ENCODE peak calls at places on chromosomes 11 and 22, in ten cellular contexts. W is GM10248, Y is foreskin keratinocyte, P is upper lobe of left lung, T is brain microvascular endothelial cell, N is cardiac fibroblast, R is GM13976, S is retinal pigment epithelial cell, O is AG09309, J is lower leg skin. X is an unnamed sample.

GRCh38 chr11:20308601-20309000 is 54.9 kb upstream of the HTATIP2 start:
- DNase-seq in W (no peak), Y (no peak), P (no peak), T (no peak), N (no peak), R (no peak), S (no peak), O (no peak), J (no peak), X (no peak)

GRCh38 chr22:45842141-45842831 is 134.7 kb downstream of the WNT7B start:
- DNase-seq in W (no peak), Y (peak), P (no peak), T (no peak), N (peak), R (no peak), S (peak), O (peak), J (no peak), X (peak)

GRCh38 chr22:28582806-28583205 is 96.8 kb downstream of the TTC28 start:
- DNase-seq in W (no peak), Y (no peak), P (no peak), T (peak), N (peak), R (no peak), S (no peak), O (peak), J (no peak), X (peak)

GRCh38 chr11:96761451-96761850 is 371.6 kb downstream of the JRKL start:
- DNase-seq in W (no peak), Y (peak), P (no peak), T (no peak), N (no peak), R (no peak), S (no peak), O (no peak), J (no peak), X (no peak)

GRCh38 chr11:43359432-43359818 is 705 bp downstream of the TTC17 start:
- DNase-seq in W (peak), Y (peak), P (no peak), T (peak), N (peak), R (peak), S (no peak), O (no peak), J (no peak), X (peak)

GRCh38 chr22:19807161-19807913 is 46.8 kb downstream of the TBX1 start:
- DNase-seq in W (no peak), Y (no peak), P (peak), T (no peak), N (no peak), R (no peak), S (no peak), O (no peak), J (peak), X (no peak)

GRCh38 chr11:92670293-92670890 is 299.1 kb upstream of the MTNR1B start:
- DNase-seq in W (no peak), Y (no peak), P (no peak), T (no peak), N (no peak), R (no peak), S (no peak), O (no peak), J (no peak), X (no peak)

GRCh38 chr22:22424956-22425355 is 83.6 kb downstream of the ZNF280B start:
- DNase-seq in W (no peak), Y (no peak), P (no peak), T (no peak), N (no peak), R (no peak), S (no peak), O (no peak), J (no peak), X (no peak)

GRCh38 chr11:19359425-19360000 is 118.8 kb upstream of the E2F8 start:
- DNase-seq in W (no peak), Y (peak), P (no peak), T (no peak), N (peak), R (no peak), S (no peak), O (no peak), J (no peak), X (peak)

GRCh38 chr11:128595221-128595620 is 7.9 kb upstream of the ETS1 start:
- DNase-seq in W (no peak), Y (no peak), P (no peak), T (no peak), N (peak), R (no peak), S (no peak), O (no peak), J (no peak), X (peak)

GRCh38 chr11:72751293-72752087 is 718 bp downstream of the ARAP1 start:
- DNase-seq in W (no peak), Y (no peak), P (no peak), T (no peak), N (no peak), R (no peak), S (no peak), O (no peak), J (no peak), X (no peak)

GRCh38 chr11:74679513-74679865 is 51.7 kb downstream of the CHRDL2 start:
- DNase-seq in W (no peak), Y (no peak), P (no peak), T (no peak), N (no peak), R (no peak), S (no peak), O (no peak), J (peak), X (no peak)

GRCh38 chr11:66068154-66068821 is 1.8 kb upstream of the PACS1 start:
- DNase-seq in W (peak), Y (no peak), P (peak), T (peak), N (peak), R (peak), S (no peak), O (no peak), J (peak), X (peak)

GRCh38 chr11:114040706-114041211 is 18.8 kb upstream of the ZBTB16 start:
- DNase-seq in W (no peak), Y (peak), P (no peak), T (no peak), N (peak), R (no peak), S (no peak), O (peak), J (no peak), X (peak)

GRCh38 chr11:117817213-117818035 is 7.1 kb downstream of the FXYD2 start:
- DNase-seq in W (peak), Y (peak), P (peak), T (peak), N (peak), R (peak), S (no peak), O (peak), J (peak), X (peak)

GRCh38 chr11:117820071-117820470 is 4.5 kb downstream of the FXYD2 start:
- DNase-seq in W (no peak), Y (no peak), P (no peak), T (no peak), N (no peak), R (no peak), S (no peak), O (no peak), J (no peak), X (no peak)

GRCh38 chr11:117818036-117818858 is 6.3 kb downstream of the FXYD2 start:
- DNase-seq in W (peak), Y (peak), P (peak), T (peak), N (peak), R (peak), S (no peak), O (no peak), J (no peak), X (peak)

GRCh38 chr11:117820516-117820915 is 4.0 kb downstream of the FXYD2 start:
- DNase-seq in W (no peak), Y (no peak), P (no peak), T (no peak), N (no peak), R (no peak), S (no peak), O (no peak), J (no peak), X (no peak)

GRCh38 chr11:117819096-117820040 is 5.2 kb downstream of the FXYD2 start:
- DNase-seq in W (peak), Y (peak), P (peak), T (peak), N (peak), R (peak), S (no peak), O (no peak), J (no peak), X (peak)
- TF ChIP-seq CTCF in W (peak), Y (peak), P (peak), T (peak), N (peak), R (peak), S (peak), O (peak), J (no peak), X (peak)

DNA sequence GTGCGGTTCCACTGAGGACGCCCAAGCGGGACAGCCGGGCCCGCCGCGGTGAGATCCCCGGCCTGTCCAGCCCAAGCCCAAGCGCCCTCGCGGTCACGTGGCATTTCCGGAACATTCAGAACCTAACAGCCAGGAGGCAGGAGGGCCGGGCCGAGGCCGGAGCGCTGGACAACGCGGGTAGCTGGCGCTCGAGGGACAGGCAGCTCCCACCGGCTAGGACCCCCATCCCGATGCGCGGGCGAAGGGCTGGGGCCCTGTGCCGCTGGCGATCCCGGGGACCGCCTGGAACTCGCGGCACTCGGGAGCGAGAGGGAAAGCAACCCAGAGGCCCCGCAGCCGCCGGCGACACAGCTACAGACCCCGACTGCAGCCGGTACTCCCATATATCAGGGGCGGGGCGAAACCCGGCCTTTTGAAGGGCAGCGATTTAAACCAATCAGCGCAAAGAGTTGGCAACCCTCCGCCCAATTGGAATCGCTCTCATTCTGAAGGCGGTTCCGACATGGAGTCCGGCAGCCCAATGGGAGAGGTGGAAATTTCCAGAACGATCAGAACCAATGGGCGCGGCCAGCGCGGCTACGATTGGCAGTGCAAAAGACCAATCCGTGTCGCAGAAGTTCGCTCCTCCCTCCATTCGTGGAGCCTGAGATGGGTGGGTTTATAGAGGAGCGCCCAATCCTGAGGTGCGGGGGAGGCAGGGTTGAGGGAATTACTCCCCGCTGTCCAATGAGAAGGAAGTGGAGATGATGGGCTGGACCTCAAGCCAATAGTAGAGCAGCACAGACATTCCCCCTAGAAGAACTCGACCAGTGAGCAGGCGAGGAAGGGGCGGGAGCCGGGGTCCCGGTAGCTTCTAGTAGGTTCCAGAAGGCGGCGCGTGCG is at the start of gene STIP1:
- DNase-seq in W (peak), Y (peak), P (peak), T (peak), N (peak), R (peak), S (peak), O (peak), J (peak), X (peak)
- TF ChIP-seq CTCF in W (no peak), Y (peak), P (peak), T (peak), N (peak), R (peak), S (peak), O (peak), J (no peak), X (peak)

GRCh38 chr11:8933931-8934330 is 1.2 kb upstream of the C11orf16 start:
- DNase-seq in W (no peak), Y (no peak), P (no peak), T (no peak), N (no peak), R (no peak), S (no peak), O (no peak), J (no peak), X (no peak)
- TF ChIP-seq CTCF in W (no peak), Y (no peak), P (no peak), T (peak), N (peak), R (no peak), S (peak), O (no peak), J (no peak), X (peak)

GRCh38 chr11:3809624-3809928 is 1.2 kb downstream of the PGAP2 start:
- DNase-seq in W (no peak), Y (no peak), P (no peak), T (no peak), N (no peak), R (no peak), S (no peak), O (no peak), J (no peak), X (no peak)

GRCh38 chr11:3810446-3810845 is 2.1 kb downstream of the PGAP2 start:
- DNase-seq in W (no peak), Y (no peak), P (no peak), T (no peak), N (no peak), R (no peak), S (no peak), O (no peak), J (no peak), X (no peak)

GRCh38 chr11:3808846-3809623 is 675 bp downstream of the PGAP2 start:
- DNase-seq in W (peak), Y (peak), P (no peak), T (no peak), N (peak), R (peak), S (peak), O (no peak), J (no peak), X (peak)

GRCh38 chr11:3810951-3811350 is 2.6 kb downstream of the PGAP2 start:
- DNase-seq in W (no peak), Y (no peak), P (no peak), T (no peak), N (no peak), R (no peak), S (no peak), O (no peak), J (no peak), X (no peak)

GRCh38 chr11:3807856-3808845 is at the start of gene PGAP2:
- DNase-seq in W (peak), Y (peak), P (peak), T (peak), N (peak), R (peak), S (no peak), O (no peak), J (peak), X (peak)
- TF ChIP-seq CTCF in W (peak), Y (peak), P (peak), T (peak), N (peak), R (peak), S (peak), O (peak), J (no peak), X (peak)

DNA sequence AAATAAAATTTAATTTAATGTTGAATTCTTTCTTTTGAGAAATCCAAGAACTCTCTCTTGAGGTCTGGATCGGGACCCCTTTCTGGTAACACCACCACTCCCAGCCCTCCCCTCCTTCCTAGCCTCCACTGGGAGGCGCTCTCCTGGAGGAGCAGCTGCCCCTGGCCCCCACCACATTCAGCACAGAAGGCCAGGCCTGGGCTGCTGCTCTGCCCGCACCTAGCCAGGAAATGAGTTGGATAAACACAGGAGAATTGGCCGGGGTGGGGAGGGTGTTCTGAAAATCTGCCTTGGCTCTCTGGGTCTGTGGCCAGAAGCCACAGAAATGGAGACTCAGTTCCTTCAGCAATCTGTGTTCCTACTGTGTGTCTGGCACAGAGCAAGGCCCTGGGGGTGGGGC is 31.2 kb downstream of the C22orf42 start:
- DNase-seq in W (no peak), Y (no peak), P (peak), T (no peak), N (no peak), R (no peak), S (no peak), O (no peak), J (no peak), X (no peak)
- TF ChIP-seq CTCF in W (no peak), Y (no peak), P (no peak), T (no peak), N (no peak), R (no peak), S (no peak), O (no peak), J (no peak), X (no peak)

GRCh38 chr11:134392953-134393615 is 19.0 kb downstream of the B3GAT1 start:
- DNase-seq in W (no peak), Y (no peak), P (no peak), T (no peak), N (no peak), R (no peak), S (no peak), O (no peak), J (no peak), X (no peak)
- TF ChIP-seq CTCF in W (no peak), Y (no peak), P (no peak), T (no peak), N (no peak), R (no peak), S (no peak), O (no peak), J (no peak), X (no peak)

GRCh38 chr11:79090191-79090590 is 350.6 kb downstream of the TENM4 start:
- DNase-seq in W (no peak), Y (peak), P (no peak), T (no peak), N (no peak), R (no peak), S (no peak), O (no peak), J (no peak), X (no peak)

GRCh38 chr11:79087238-79087956 is 353.4 kb downstream of the TENM4 start:
- DNase-seq in W (no peak), Y (peak), P (no peak), T (peak), N (peak), R (no peak), S (peak), O (peak), J (no peak), X (peak)

GRCh38 chr11:79088967-79089366 is 351.9 kb downstream of the TENM4 start:
- DNase-seq in W (no peak), Y (no peak), P (no peak), T (no peak), N (no peak), R (no peak), S (no peak), O (no peak), J (no peak), X (no peak)

GRCh38 chr11:79086056-79086455 is 354.8 kb downstream of the TENM4 start:
- DNase-seq in W (no peak), Y (no peak), P (no peak), T (no peak), N (no peak), R (no peak), S (no peak), O (no peak), J (no peak), X (no peak)

DNA sequence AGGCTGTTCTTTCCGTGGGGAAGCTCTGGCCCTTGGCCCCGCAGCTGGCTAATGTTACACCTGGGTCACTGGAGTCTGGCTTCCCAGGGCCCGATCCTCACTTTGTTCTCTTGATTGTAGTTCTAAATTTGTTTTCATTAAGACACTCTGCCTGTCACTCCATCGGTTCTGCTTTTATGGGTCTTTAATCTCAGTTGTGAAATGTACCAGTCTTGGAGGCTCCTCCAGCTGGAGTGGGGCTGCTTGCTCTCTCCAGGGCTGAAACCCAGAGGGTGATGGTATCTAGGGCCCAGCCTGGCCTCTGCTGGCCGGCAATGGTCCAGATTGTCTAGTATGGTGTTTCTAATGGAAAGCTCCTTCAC is 352.9 kb downstream of the TENM4 start:
- DNase-seq in W (no peak), Y (no peak), P (no peak), T (peak), N (peak), R (no peak), S (no peak), O (no peak), J (no peak), X (peak)
- TF ChIP-seq CTCF in W (no peak), Y (no peak), P (no peak), T (peak), N (no peak), R (no peak), S (no peak), O (peak), J (no peak), X (peak)